ENCODE peak calls at places on chromosomes 4 and X, in ten cellular contexts. N is aorta, L is transverse colon, V is heart left ventricle, M is esophagus squamous epithelium, U is pancreas, F is left ventricle myocardium inferior, D is fibroblast of pulmonary artery, B is colonic mucosa, Y is fibroblast of mammary gland. G is an unnamed sample.
A peak's percentile ranks its signal among the peaks of the same experiment; 100 is the strongest.

GRCh38 chrX:124010157-124010556 is 48.7 kb downstream of the STAG2 start:
- DNase-seq in N (no peak), L (no peak), V (no peak), M (no peak), U (no peak), F (no peak), D (no peak), B (no peak), Y (peak; percentile 3), G (no peak)

GRCh38 chrX:81120270-81120935 is 81.3 kb downstream of the HMGN5 start:
- DNase-seq in N (no peak), L (no peak), V (no peak), M (no peak), U (no peak), F (no peak), D (no peak), B (peak; percentile 20), Y (no peak), G (no peak)

GRCh38 chr4:115274545-115274944 is 161.1 kb upstream of the NDST4 start:
- DNase-seq in N (no peak), L (no peak), V (no peak), M (no peak), U (no peak), F (no peak), D (no peak), B (no peak), Y (no peak), G (no peak)

GRCh38 chr4:24690436-24690835 is 104.9 kb upstream of the SOD3 start:
- DNase-seq in N (peak; percentile 48), L (no peak), V (peak; percentile 31), M (no peak), U (no peak), F (no peak), D (peak; percentile 71), B (no peak), Y (peak; percentile 57), G (peak; percentile 4)

GRCh38 chrX:91039777-91040176 is 394.9 kb upstream of the PABPC5 start:
- DNase-seq in N (no peak), L (no peak), V (no peak), M (no peak), U (no peak), F (no peak), D (no peak), B (no peak), Y (no peak), G (no peak)

GRCh38 chr4:47167391-47167790 is 136.0 kb downstream of the GABRB1 start:
- DNase-seq in N (no peak), L (no peak), V (no peak), M (no peak), U (no peak), F (no peak), D (no peak), B (no peak), Y (no peak), G (no peak)

GRCh38 chr4:22268350-22269025 is 247.4 kb downstream of the ADGRA3 start:
- DNase-seq in N (no peak), L (no peak), V (no peak), M (no peak), U (no peak), F (no peak), D (peak; percentile 1), B (no peak), Y (no peak), G (no peak)

GRCh38 chrX:10119399-10119990 is 37.3 kb upstream of the CLCN4 start:
- DNase-seq in N (peak; percentile 66), L (peak; percentile 80), V (peak; percentile 62), M (peak; percentile 46), U (peak; percentile 82), F (no peak), D (peak; percentile 91), B (peak; percentile 85), Y (peak; percentile 92), G (peak; percentile 49)

GRCh38 chr4:87559090-87559837 is 30.1 kb upstream of the SPARCL1 start:
- DNase-seq in N (no peak), L (peak; percentile 17), V (no peak), M (no peak), U (no peak), F (no peak), D (no peak), B (no peak), Y (no peak), G (no peak)

GRCh38 chr4:69025191-69025998 is 70.9 kb upstream of the UGT2B7 start:
- DNase-seq in N (no peak), L (peak; percentile 15), V (no peak), M (no peak), U (peak; percentile 46), F (no peak), D (peak; percentile 7), B (peak; percentile 37), Y (no peak), G (no peak)

GRCh38 chr4:124053872-124054538 is 657.4 kb downstream of the SPRY1 start:
- DNase-seq in N (no peak), L (no peak), V (no peak), M (no peak), U (no peak), F (no peak), D (peak; percentile 42), B (no peak), Y (no peak), G (no peak)

GRCh38 chr4:122827258-122827887 is 742 bp downstream of the FGF2 start:
- DNase-seq in N (peak; percentile 65), L (peak; percentile 49), V (peak; percentile 47), M (no peak), U (peak; percentile 15), F (peak; percentile 42), D (peak; percentile 34), B (peak; percentile 21), Y (peak; percentile 54), G (no peak)

GRCh38 chr4:85598936-85599335 is 124.0 kb downstream of the ARHGAP24 start:
- DNase-seq in N (no peak), L (no peak), V (no peak), M (no peak), U (no peak), F (no peak), D (no peak), B (no peak), Y (no peak), G (no peak)

GRCh38 chr4:45985038-45985437 is 138.8 kb downstream of the GABRG1 start:
- DNase-seq in N (no peak), L (no peak), V (no peak), M (no peak), U (no peak), F (no peak), D (no peak), B (no peak), Y (no peak), G (no peak)

DNA sequence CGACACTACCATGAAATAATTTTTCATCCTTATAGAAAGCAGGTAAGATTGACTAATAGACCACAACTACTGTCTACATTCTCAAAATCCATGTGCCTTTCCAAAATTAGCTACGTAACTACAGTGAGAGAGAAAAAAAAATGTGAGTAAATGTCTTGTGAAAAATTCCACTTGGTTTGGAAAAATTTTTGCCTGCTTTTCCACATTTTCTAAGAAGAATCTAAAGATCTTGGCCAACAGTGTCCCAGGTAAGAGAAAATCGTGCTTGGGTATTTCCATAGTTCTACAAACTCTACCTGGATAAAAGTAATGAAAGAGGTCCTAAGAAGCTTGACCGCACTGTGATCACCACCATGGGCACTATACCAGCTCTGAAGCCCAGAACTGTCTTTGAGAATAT is 1.4 kb upstream of the CLCN3 start:
- DNase-seq in N (no peak), L (no peak), V (no peak), M (no peak), U (no peak), F (no peak), D (no peak), B (no peak), Y (no peak), G (no peak)
- H3K4me3 ChIP-seq in N (no peak overlapping the region), L (peak overlapping the region; percentile 69), V (peak overlapping the region; percentile 66), M (peak overlapping the region; percentile 79), U (no peak overlapping the region), F (peak overlapping the region; percentile 76), D (no peak overlapping the region), B (no peak overlapping the region), Y (no peak overlapping the region), G (no peak overlapping the region)

DNA sequence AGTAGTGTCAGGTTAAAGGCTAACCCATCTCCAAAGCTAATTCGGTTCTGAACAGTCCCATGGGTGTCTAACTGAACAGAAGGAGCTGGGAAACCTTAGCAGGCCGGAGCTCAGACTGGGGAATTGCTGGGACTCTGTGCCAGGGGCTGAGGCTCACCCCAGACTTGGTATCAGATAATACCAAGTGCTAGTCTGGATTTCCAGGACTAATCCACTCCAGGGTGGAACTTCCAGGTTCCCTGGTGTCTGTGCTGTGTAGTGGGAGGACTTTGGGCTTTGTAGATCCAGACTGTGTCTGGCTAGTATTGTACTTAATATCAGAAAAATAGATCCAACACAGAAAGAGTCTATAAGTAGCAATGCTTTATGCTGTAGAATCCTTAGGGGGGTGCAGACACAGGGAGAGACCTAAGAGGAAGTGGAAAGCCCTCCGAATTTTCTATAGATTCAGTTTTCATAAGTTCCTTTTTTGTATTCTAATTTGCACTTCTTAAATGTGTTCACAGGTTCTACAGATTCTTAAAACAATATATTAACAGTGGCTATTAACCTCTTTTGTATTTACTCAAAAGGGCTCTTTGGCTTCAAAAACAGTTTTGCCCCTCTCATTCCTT is 4.1 kb downstream of the ZNF827 start:
- DNase-seq in N (no peak), L (no peak), V (no peak), M (no peak), U (no peak), F (no peak), D (no peak), B (no peak), Y (no peak), G (no peak)
- H3K4me3 ChIP-seq in N (no peak overlapping the region), L (no peak overlapping the region), V (no peak overlapping the region), M (no peak overlapping the region), U (no peak overlapping the region), F (no peak overlapping the region), D (no peak overlapping the region), B (no peak overlapping the region), Y (no peak overlapping the region), G (no peak overlapping the region)

DNA sequence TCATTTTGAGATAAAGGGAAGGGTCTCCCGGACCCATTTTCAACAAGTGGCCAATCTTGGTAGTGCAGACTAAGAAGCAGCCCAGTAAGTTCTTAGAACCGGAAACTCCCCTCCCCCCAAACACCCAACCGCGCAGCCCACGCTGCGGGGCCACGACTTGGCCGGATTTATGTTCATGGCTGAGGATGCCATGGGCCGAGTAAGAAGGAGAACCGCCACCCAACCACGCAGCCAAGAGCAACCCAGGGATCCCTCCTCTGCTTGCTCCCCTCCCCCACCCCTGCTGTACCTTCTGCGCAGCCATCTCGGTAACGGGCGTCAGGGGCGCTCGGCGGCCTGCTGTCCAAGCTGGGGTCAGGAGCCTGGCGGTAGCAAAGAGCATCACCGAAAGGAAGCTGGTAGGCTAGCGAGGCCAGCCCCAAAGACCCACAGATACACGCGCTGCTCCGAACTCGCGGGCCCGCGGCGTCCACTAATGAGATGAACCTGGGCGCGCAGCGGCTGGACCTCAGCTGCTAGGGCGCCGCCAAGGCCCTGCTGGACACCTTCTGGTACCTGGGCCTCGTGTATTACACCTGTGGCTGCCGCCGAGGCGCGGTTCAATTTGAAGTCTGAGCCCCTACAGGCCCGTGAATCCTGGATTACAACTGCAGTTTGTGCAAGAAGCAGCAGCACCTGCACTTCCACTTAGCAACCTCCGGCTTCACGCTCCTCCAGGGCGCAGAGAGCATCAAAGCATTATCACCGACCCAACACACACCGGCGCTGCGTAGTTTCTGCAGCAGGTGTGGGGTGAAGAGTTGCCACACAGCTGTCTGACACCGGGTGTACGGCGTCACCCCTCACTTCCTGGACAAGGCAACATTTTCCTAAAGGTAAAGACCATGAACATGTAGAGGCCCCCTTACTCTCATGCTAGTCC is 63.4 kb downstream of the NUDT10 start:
- DNase-seq in N (peak; percentile 49), L (no peak), V (peak; percentile 30), M (no peak), U (peak; percentile 40), F (no peak), D (no peak), B (no peak), Y (no peak), G (no peak)
- H3K4me3 ChIP-seq in N (peak overlapping the region; percentile 53), L (peak overlapping the region; percentile 25), V (peak overlapping the region; percentile 47), M (peak overlapping the region; percentile 45), U (peak overlapping the region; percentile 36), F (peak overlapping the region; percentile 61), D (peak overlapping the region; percentile 17), B (peak overlapping the region; percentile 24), Y (peak overlapping the region; percentile 40), G (peak overlapping the region; percentile 37)

GRCh38 chr4:32022071-32022470 is 1301.9 kb downstream of the PCDH7 start:
- DNase-seq in N (no peak), L (no peak), V (no peak), M (no peak), U (no peak), F (no peak), D (peak; percentile 54), B (no peak), Y (peak; percentile 2), G (peak; percentile 2)
- H3K4me3 ChIP-seq in N (no peak overlapping the region), L (no peak overlapping the region), V (no peak overlapping the region), M (no peak overlapping the region), U (no peak overlapping the region), F (no peak overlapping the region), D (no peak overlapping the region), B (no peak overlapping the region), Y (no peak overlapping the region), G (no peak overlapping the region)